ENCODE peak calls at places on chromosomes 4 and X, in seven cellular contexts. R, F, C, Q, J, K and L are unnamed samples.
A peak's percentile ranks its signal among the peaks of the same experiment; 100 is the strongest.

GRCh38 chr4:5791654-5792053 is 80.7 kb downstream of the EVC start:
- DNase-seq in F (no peak), Q (no peak), R (no peak), J (peak; percentile 22), C (no peak), K (no peak), L (no peak)

GRCh38 chrX:77962068-77962902 is 7.2 kb downstream of the PGAM4 start:
- DNase-seq in J (no peak), F (no peak), Q (no peak), K (no peak), R (no peak), C (no peak), L (no peak)

GRCh38 chr4:120327276-120327675 is 260.6 kb upstream of the MAD2L1 start:
- DNase-seq in K (no peak), Q (no peak), C (no peak), R (no peak), F (no peak), J (no peak), L (no peak)

GRCh38 chr4:112807999-112808398 is 171.1 kb downstream of the LARP7 start:
- DNase-seq in Q (no peak), F (no peak), C (no peak), R (no peak), K (no peak), J (no peak), L (no peak)

GRCh38 chrX:114134465-114134864 is 449.4 kb upstream of the HTR2C start:
- DNase-seq in J (no peak), R (no peak), K (no peak), F (no peak), Q (no peak), C (no peak), L (no peak)

GRCh38 chr4:91519155-91519554 is 784.6 kb upstream of the GRID2 start:
- DNase-seq in J (no peak), K (no peak), R (no peak), C (no peak), Q (no peak), F (no peak), L (no peak)

GRCh38 chrX:112967903-112968302 is 127.3 kb upstream of the AMOT start:
- DNase-seq in J (no peak), Q (no peak), K (no peak), F (no peak), C (no peak), R (no peak), L (no peak)

GRCh38 chr4:182736207-182736606 is 181.0 kb downstream of the DCTD start:
- DNase-seq in K (no peak), R (no peak), J (no peak), C (no peak), F (no peak), Q (no peak), L (no peak)

GRCh38 chr4:143653031-143653430 is 47.4 kb downstream of the FREM3 start:
- DNase-seq in R (no peak), K (no peak), C (no peak), Q (no peak), J (no peak), F (no peak), L (no peak)

GRCh38 chrX:53599781-53600396 is 86.6 kb downstream of the HUWE1 start:
- DNase-seq in C (no peak), Q (no peak), F (no peak), J (no peak), K (no peak), R (no peak), L (no peak)

GRCh38 chr4:136743238-136743637 is 789.1 kb downstream of the PCDH18 start:
- DNase-seq in K (no peak), J (no peak), Q (no peak), C (no peak), R (no peak), F (no peak), L (no peak)

GRCh38 chr4:176277162-176277904 is 8.3 kb upstream of the ASB5 start:
- DNase-seq in F (no peak), Q (peak; percentile 71), C (peak; percentile 30), J (no peak), R (peak; percentile 54), K (no peak), L (peak; percentile 78)

GRCh38 chr4:7335363-7336066 is 99.2 kb downstream of the PSAPL1 start:
- DNase-seq in J (peak; percentile 71), F (peak; percentile 26), C (peak; percentile 56), Q (peak; percentile 62), R (no peak), K (no peak), L (peak; percentile 80)

GRCh38 chr4:140315970-140316369 is 57.5 kb upstream of the SCOC start:
- DNase-seq in F (no peak), K (no peak), C (no peak), Q (no peak), R (no peak), J (no peak), L (no peak)

GRCh38 chr4:47612116-47613023 is 127.3 kb downstream of the ATP10D start:
- DNase-seq in J (no peak), R (no peak), F (no peak), K (no peak), Q (no peak), C (no peak), L (no peak)

GRCh38 chr4:99540287-99540939 is 23.4 kb downstream of the TRMT10A start:
- DNase-seq in C (no peak), Q (no peak), F (no peak), K (no peak), J (no peak), R (no peak), L (no peak)

GRCh38 chr4:25878676-25879075 is 15.9 kb upstream of the SEL1L3 start:
- DNase-seq in F (no peak), J (no peak), R (no peak), C (no peak), Q (no peak), K (no peak), L (no peak)

GRCh38 chr4:156584100-156584499 is 387.5 kb downstream of the PDGFC start:
- DNase-seq in C (no peak), R (no peak), K (no peak), F (no peak), Q (no peak), J (no peak), L (no peak)
- H3K27ac ChIP-seq in C (no peak overlapping the region), R (no peak overlapping the region), K (no peak overlapping the region), F (no peak overlapping the region), Q (no peak overlapping the region), J (no peak overlapping the region), L (no peak overlapping the region)

GRCh38 chr4:8434251-8435073 is 6.1 kb downstream of the ACOX3 start:
- DNase-seq in Q (no peak), F (no peak), C (no peak), K (no peak), R (no peak), J (no peak), L (no peak)
- H3K27ac ChIP-seq in Q (peak overlapping the region; percentile 22), F (no peak overlapping the region), C (no peak overlapping the region), K (peak overlapping the region; percentile 11), R (no peak overlapping the region), J (peak overlapping the region; percentile 60), L (no peak overlapping the region)

GRCh38 chr4:142377345-142378091 is 468.6 kb downstream of the INPP4B start:
- DNase-seq in Q (no peak), K (no peak), C (no peak), J (no peak), R (no peak), F (no peak), L (no peak)
- H3K27ac ChIP-seq in Q (no peak overlapping the region), K (no peak overlapping the region), C (no peak overlapping the region), J (no peak overlapping the region), R (peak overlapping the region; percentile 52), F (peak overlapping the region; percentile 13), L (no peak overlapping the region)

GRCh38 chr4:100894339-100894870 is 376.6 kb upstream of the EMCN start:
- DNase-seq in C (no peak), R (no peak), K (no peak), F (no peak), J (no peak), Q (no peak), L (no peak)

GRCh38 chr4:100891808-100892207 is 374.0 kb upstream of the EMCN start:
- DNase-seq in F (no peak), C (no peak), K (no peak), Q (no peak), J (no peak), R (no peak), L (no peak)

GRCh38 chr4:100898844-100899243 is 381.0 kb upstream of the EMCN start:
- DNase-seq in C (no peak), Q (no peak), K (no peak), J (no peak), F (no peak), R (no peak), L (no peak)

GRCh38 chr4:100900134-100900533 is 382.3 kb upstream of the EMCN start:
- DNase-seq in C (no peak), Q (no peak), K (no peak), F (no peak), R (no peak), J (no peak), L (no peak)

DNA sequence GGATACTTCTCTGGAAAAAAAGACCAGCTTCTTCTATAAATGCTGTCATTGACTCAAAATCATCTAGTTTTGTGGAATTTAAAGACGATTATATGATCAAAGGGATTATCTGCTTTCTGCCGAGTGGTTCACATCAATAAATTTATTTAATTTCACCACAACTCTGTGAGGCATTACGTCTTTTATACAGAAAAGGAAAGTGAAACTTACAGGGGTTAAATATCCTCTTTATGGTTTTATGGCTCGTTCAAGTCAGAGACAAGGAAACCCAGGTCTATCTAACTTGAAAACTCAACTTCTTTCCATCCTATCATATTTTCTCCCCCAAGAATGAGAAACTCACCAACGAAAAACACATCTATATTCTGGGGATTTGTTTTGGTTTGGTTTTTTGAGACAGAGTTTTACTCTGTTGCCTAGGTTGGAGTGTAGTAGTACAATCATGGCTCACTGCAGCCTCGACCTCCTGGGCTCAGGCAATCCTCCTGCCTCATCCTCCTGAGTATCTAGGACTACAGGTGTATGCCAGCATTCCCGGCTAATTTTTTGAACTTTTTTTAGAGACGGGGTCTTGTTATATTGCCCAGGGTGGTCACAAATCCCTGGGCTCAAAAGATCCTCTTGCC is 377.9 kb upstream of the EMCN start:
- DNase-seq in K (no peak), C (no peak), F (no peak), R (no peak), J (no peak), Q (no peak), L (no peak)
- H3K27ac ChIP-seq in K (no peak overlapping the region), C (no peak overlapping the region), F (no peak overlapping the region), R (no peak overlapping the region), J (peak overlapping the region; percentile 13), Q (no peak overlapping the region), L (no peak overlapping the region)

GRCh38 chrX:8721536-8721935 is 10.4 kb downstream of the ANOS1 start:
- DNase-seq in Q (no peak), R (no peak), F (no peak), C (no peak), K (no peak), J (no peak), L (no peak)
- H3K27ac ChIP-seq in Q (no peak overlapping the region), R (no peak overlapping the region), F (no peak overlapping the region), C (no peak overlapping the region), K (no peak overlapping the region), J (no peak overlapping the region), L (no peak overlapping the region)

DNA sequence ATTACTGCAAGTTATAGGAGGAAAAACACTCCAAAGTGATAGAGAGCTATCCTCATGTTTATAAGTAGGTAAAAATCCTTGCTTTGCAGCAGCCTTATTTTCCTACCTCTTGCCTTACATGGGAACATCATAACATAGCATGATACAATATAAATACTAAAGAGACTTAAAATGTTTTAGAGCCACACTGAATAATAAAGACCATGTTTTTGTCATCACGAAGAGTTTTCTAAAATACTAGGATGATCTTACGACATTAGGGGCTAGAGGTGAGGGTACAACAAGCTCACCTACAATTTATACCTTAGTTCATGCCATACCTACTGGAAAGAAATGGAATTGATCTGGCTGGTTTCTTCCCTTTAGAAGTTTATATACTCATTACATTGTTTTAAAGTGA is 184.8 kb downstream of the FBXW7 start:
- DNase-seq in J (no peak), R (no peak), C (no peak), F (no peak), Q (no peak), K (no peak), L (no peak)
- H3K27ac ChIP-seq in J (no peak overlapping the region), R (no peak overlapping the region), C (no peak overlapping the region), F (no peak overlapping the region), Q (no peak overlapping the region), K (no peak overlapping the region), L (no peak overlapping the region)